ENCODE peak calls at places on chromosomes 16 and 17, in six cellular contexts. B is fibroblast of lung, C is brain microvascular endothelial cell, T is adrenal gland, Z is A673, Q is hepatocyte. N is an unnamed sample.

GRCh38 chr16:86504315-86505184 is 5.8 kb upstream of the FOXF1 start:
- DNase-seq in T (no peak), B (no peak), C (no peak), Q (no peak), Z (no peak), N (no peak)

GRCh38 chr16:82322177-82322576 is 152.2 kb upstream of the MPHOSPH6 start:
- DNase-seq in C (no peak), T (no peak), Q (no peak), B (no peak), Z (no peak), N (no peak)

GRCh38 chr17:66423436-66423922 is 121.1 kb downstream of the PRKCA start:
- DNase-seq in Z (peak; percentile 38), B (no peak), T (no peak), Q (no peak), C (no peak), N (no peak)

GRCh38 chr16:70561623-70562022 is 38.0 kb downstream of the SF3B3 start:
- DNase-seq in B (no peak), T (peak; percentile 76), C (no peak), Q (no peak), Z (no peak), N (no peak)

GRCh38 chr17:36931096-36931696 is 6.1 kb upstream of the LHX1 start:
- DNase-seq in Z (no peak), T (no peak), C (no peak), Q (no peak), B (no peak), N (peak; percentile 29)

GRCh38 chr17:78645421-78646295 is 68.5 kb upstream of the DNAH17 start:
- DNase-seq in C (peak; percentile 14), Z (peak; percentile 18), Q (no peak), T (peak; percentile 84), B (peak; percentile 27), N (peak; percentile 71)

GRCh38 chr16:77898671-77899211 is 110.4 kb downstream of the VAT1L start:
- DNase-seq in Q (peak; percentile 14), B (peak; percentile 93), Z (no peak), C (no peak), T (peak; percentile 59), N (no peak)

GRCh38 chr17:67378444-67379250 is 1.6 kb downstream of the PITPNC1 start:
- DNase-seq in B (peak; percentile 74), Q (peak; percentile 92), Z (peak; percentile 90), T (peak; percentile 80), C (peak; percentile 63), N (peak; percentile 95)

GRCh38 chr17:41660221-41660711 is 28.4 kb upstream of the EIF1 start:
- DNase-seq in B (no peak), Z (no peak), C (no peak), T (no peak), Q (no peak), N (no peak)

GRCh38 chr17:5583426-5584382 is 605 bp downstream of the NLRP1 start:
- DNase-seq in Q (no peak), Z (no peak), B (no peak), T (no peak), C (no peak), N (no peak)

GRCh38 chr16:89473791-89474414 is 16.5 kb downstream of the ANKRD11 start:
- DNase-seq in C (peak; percentile 34), B (peak; percentile 48), Q (no peak), T (peak; percentile 31), Z (peak; percentile 31), N (no peak)

GRCh38 chr16:79543219-79543618 is 57.3 kb downstream of the MAF start:
- DNase-seq in Q (no peak), T (no peak), C (no peak), B (no peak), Z (no peak), N (no peak)

GRCh38 chr16:53517851-53518250 is 14.8 kb upstream of the AKTIP start:
- DNase-seq in B (no peak), Q (no peak), C (no peak), T (no peak), Z (no peak), N (no peak)

GRCh38 chr17:33049781-33050414 is 58.3 kb downstream of the SPACA3 start:
- DNase-seq in Q (peak; percentile 64), T (peak; percentile 59), C (peak; percentile 44), B (peak; percentile 57), Z (peak; percentile 51), N (peak; percentile 78)

GRCh38 chr17:4577386-4577993 is 6.8 kb upstream of the SMTNL2 start:
- DNase-seq in T (no peak), Z (no peak), Q (no peak), B (no peak), C (no peak), N (peak; percentile 55)

GRCh38 chr16:85898521-85899442 is at the start of gene IRF8:
- DNase-seq in B (peak; percentile 19), T (peak; percentile 57), Q (peak; percentile 86), Z (peak; percentile 27), C (peak; percentile 17), N (peak; percentile 97)

GRCh38 chr17:63446218-63446980 is at the start of gene CYB561:
- DNase-seq in Q (peak; percentile 88), T (peak; percentile 73), B (peak; percentile 59), C (no peak), Z (peak; percentile 74), N (peak; percentile 98)

GRCh38 chr16:49839462-49839825 is 16.5 kb downstream of the ZNF423 start:
- DNase-seq in T (no peak), C (no peak), Z (no peak), B (no peak), Q (no peak), N (peak; percentile 73)

GRCh38 chr17:45325810-45326209 is 9.0 kb upstream of the MAP3K14 start:
- DNase-seq in Z (no peak), T (peak; percentile 70), C (no peak), Q (no peak), B (no peak), N (no peak)

GRCh38 chr16:56789360-56789759 is 59.4 kb downstream of the NUP93 start:
- DNase-seq in B (peak; percentile 60), T (peak; percentile 68), C (peak; percentile 35), Z (peak; percentile 60), Q (peak; percentile 36), N (no peak)

GRCh38 chr17:65892912-65893377 is 299.0 kb downstream of the CEP112 start:
- DNase-seq in Z (no peak), T (no peak), B (no peak), C (no peak), Q (no peak), N (no peak)

GRCh38 chr17:75876938-75877751 is 1.2 kb downstream of the TRIM47 start:
- DNase-seq in C (peak; percentile 84), Q (peak; percentile 89), T (peak; percentile 95), Z (no peak), B (peak; percentile 94), N (peak; percentile 84)

GRCh38 chr17:68390888-68391545 is 66.3 kb downstream of the WIPI1 start:
- DNase-seq in T (no peak), B (no peak), C (no peak), Z (no peak), Q (no peak), N (no peak)

GRCh38 chr16:86462334-86463084 is 47.8 kb upstream of the FOXF1 start:
- DNase-seq in Q (peak; percentile 72), T (no peak), Z (no peak), C (peak; percentile 1), B (peak; percentile 100), N (no peak)

GRCh38 chr17:82603981-82604448 is 44.2 kb downstream of the WDR45B start:
- DNase-seq in T (peak; percentile 84), Z (no peak), B (peak; percentile 45), C (peak; percentile 80), Q (peak; percentile 49), N (no peak)

GRCh38 chr16:76906552-76906951 is 284.4 kb upstream of the MON1B start:
- DNase-seq in C (no peak), B (no peak), T (no peak), Q (no peak), Z (no peak), N (no peak)

GRCh38 chr16:66459878-66460277 is 32.8 kb downstream of the BEAN1 start:
- DNase-seq in T (no peak), B (no peak), C (no peak), Z (no peak), Q (no peak), N (peak; percentile 89)

GRCh38 chr16:20313741-20314140 is 13.6 kb downstream of the GP2 start:
- DNase-seq in Q (no peak), Z (no peak), B (no peak), C (no peak), T (no peak), N (no peak)

GRCh38 chr17:67377727-67378443 is 804 bp downstream of the PITPNC1 start:
- DNase-seq in T (peak; percentile 50), Z (peak; percentile 75), C (no peak), B (peak; percentile 40), Q (peak; percentile 74), N (peak; percentile 85)

GRCh38 chr16:3282747-3283524 is at the start of gene ZNF263:
- DNase-seq in Z (peak; percentile 98), B (peak; percentile 99), T (peak; percentile 97), C (peak; percentile 96), Q (peak; percentile 98), N (peak; percentile 98)

GRCh38 chr16:64910351-64910750 is 211.5 kb downstream of the CDH11 start:
- DNase-seq in Q (peak; percentile 46), B (peak; percentile 89), C (peak; percentile 98), Z (peak; percentile 88), T (peak; percentile 30), N (no peak)

GRCh38 chr17:64641499-64641898 is 20.6 kb downstream of the SMURF2 start:
- DNase-seq in B (peak; percentile 85), T (peak; percentile 74), Q (peak; percentile 55), Z (peak; percentile 24), C (peak; percentile 85), N (no peak)
- H3K4me3 ChIP-seq in B (no peak overlapping the region), T (no peak overlapping the region), Q (no peak overlapping the region), Z (no peak overlapping the region), C (no peak overlapping the region), N (no peak overlapping the region)

GRCh38 chr16:75235721-75236193 is 15.7 kb downstream of the BCAR1 start:
- DNase-seq in C (no peak), Z (no peak), B (no peak), Q (no peak), T (no peak), N (no peak)
- H3K36me3 ChIP-seq in C (peaks cover 75% of the 10 kb centered on the region), Z (peaks cover 26% of the 10 kb centered on the region), B (peaks cover 55% of the 10 kb centered on the region), Q (no peaks in the 10 kb centered on the region), T (peaks cover 37% of the 10 kb centered on the region), N (peaks cover 27% of the 10 kb centered on the region)

DNA sequence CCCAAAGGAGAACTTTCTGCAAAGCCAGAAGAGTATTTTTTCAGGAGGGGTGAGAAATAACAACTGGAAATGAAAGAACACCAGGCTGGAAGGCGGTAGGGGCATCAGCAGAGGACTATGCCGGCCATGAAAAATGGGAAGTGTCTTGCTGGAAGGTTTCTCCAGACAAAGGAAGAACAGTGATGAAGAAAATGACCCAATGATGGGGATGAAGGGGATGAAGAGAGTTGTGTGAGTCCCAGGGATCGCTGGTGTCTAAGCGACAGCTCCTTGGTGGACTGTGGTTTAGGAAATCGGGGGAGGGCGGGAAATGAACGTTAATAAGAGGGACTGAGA is 623 bp downstream of the TTLL6 start:
- DNase-seq in C (no peak), B (no peak), T (no peak), Z (no peak), Q (no peak), N (no peak)
- H3K4me3 ChIP-seq in C (peak overlapping the region; percentile 40), B (peak overlapping the region; percentile 46), T (peak overlapping the region; percentile 43), Z (peak overlapping the region; percentile 48), Q (peak overlapping the region; percentile 10), N (peak overlapping the region; percentile 95)

DNA sequence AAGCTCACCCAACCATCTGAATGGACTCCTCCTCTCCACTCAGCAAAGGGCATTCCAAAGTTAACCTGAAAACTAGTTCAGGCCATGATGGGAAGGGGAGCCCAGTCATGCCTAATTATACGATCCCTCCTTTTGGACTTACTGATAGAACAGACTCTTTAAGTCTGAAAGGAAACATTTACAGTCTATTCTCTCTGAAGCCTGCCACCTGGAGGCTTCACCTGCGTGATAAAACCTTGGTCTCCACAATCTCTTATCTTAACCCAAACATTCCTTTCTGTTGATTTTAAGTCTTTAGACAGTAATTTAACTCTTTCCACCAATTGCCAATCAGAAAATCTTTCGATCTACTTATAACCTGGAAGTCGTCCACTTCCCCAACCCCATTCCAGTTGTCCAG is 9.0 kb upstream of the MPP2 start:
- DNase-seq in B (no peak), C (no peak), Z (no peak), T (no peak), Q (no peak), N (no peak)
- H3K36me3 ChIP-seq in B (no peaks in the 10 kb centered on the region), C (no peaks in the 10 kb centered on the region), Z (no peaks in the 10 kb centered on the region), T (no peaks in the 10 kb centered on the region), Q (no peaks in the 10 kb centered on the region), N (no peaks in the 10 kb centered on the region)